ENCODE peak calls at places on chromosome 20, in six cellular contexts. J, B, G, Q, O and C are unnamed samples.

GRCh38 chr20:54099894-54100293 is 29.5 kb upstream of the BCAS1 start:
- DNase-seq in J (no peak), B (no peak), G (no peak), Q (no peak), O (no peak), C (no peak)

GRCh38 chr20:41692479-41693135 is 74.4 kb upstream of the CHD6 start:
- DNase-seq in J (peak; percentile 67), B (peak; percentile 58), G (peak; percentile 52), Q (peak; percentile 86), O (no peak), C (peak; percentile 87)

GRCh38 chr20:58557713-58558335 is 42.6 kb upstream of the APCDD1L start:
- DNase-seq in J (no peak), B (no peak), G (no peak), Q (no peak), O (no peak), C (no peak)

GRCh38 chr20:51800769-51801219 is 1.5 kb downstream of the SALL4 start:
- DNase-seq in J (peak; percentile 24), B (no peak), G (no peak), Q (no peak), O (no peak), C (no peak)

GRCh38 chr20:43187476-43188233 is 2.1 kb downstream of the PTPRT start:
- DNase-seq in J (peak; percentile 58), B (peak; percentile 27), G (peak; percentile 7), Q (peak; percentile 74), O (peak; percentile 6), C (peak; percentile 91)

GRCh38 chr20:32479697-32480140 is 105.4 kb downstream of the NOL4L start:
- DNase-seq in J (no peak), B (no peak), G (no peak), Q (no peak), O (no peak), C (no peak)

GRCh38 chr20:59481082-59482018 is 123.0 kb upstream of the PHACTR3 start:
- DNase-seq in J (no peak), B (no peak), G (no peak), Q (no peak), O (no peak), C (no peak)

GRCh38 chr20:17944854-17945474 is 23.6 kb downstream of the SNX5 start:
- DNase-seq in J (no peak), B (no peak), G (no peak), Q (no peak), O (no peak), C (no peak)

GRCh38 chr20:24762371-24762770 is 186.7 kb upstream of the CST7 start:
- DNase-seq in J (no peak), B (no peak), G (no peak), Q (no peak), O (no peak), C (peak; percentile 71)

GRCh38 chr20:5061209-5061608 is 58.5 kb downstream of the PCNA start:
- DNase-seq in J (peak; percentile 26), B (no peak), G (no peak), Q (no peak), O (no peak), C (no peak)

GRCh38 chr20:41509316-41509715 is 108.9 kb downstream of the CHD6 start:
- DNase-seq in J (no peak), B (no peak), G (no peak), Q (no peak), O (no peak), C (no peak)

GRCh38 chr20:55678126-55678525 is 327.2 kb downstream of the CBLN4 start:
- DNase-seq in J (no peak), B (no peak), G (no peak), Q (no peak), O (no peak), C (no peak)

GRCh38 chr20:52131048-52131643 is 60.4 kb downstream of the ZFP64 start:
- DNase-seq in J (no peak), B (no peak), G (no peak), Q (no peak), O (no peak), C (no peak)

GRCh38 chr20:7926323-7926722 is 13.9 kb downstream of the HAO1 start:
- DNase-seq in J (peak; percentile 77), B (no peak), G (no peak), Q (no peak), O (no peak), C (no peak)

GRCh38 chr20:18058661-18059467 is 1.1 kb upstream of the OVOL2 start:
- DNase-seq in J (no peak), B (no peak), G (no peak), Q (no peak), O (no peak), C (no peak)

GRCh38 chr20:50690979-50691584 is at the start of gene RIPOR3:
- DNase-seq in J (no peak), B (no peak), G (no peak), Q (peak; percentile 42), O (no peak), C (no peak)

GRCh38 chr20:52799130-52799529 is 173.0 kb upstream of the TSHZ2 start:
- DNase-seq in J (no peak), B (no peak), G (no peak), Q (no peak), O (no peak), C (no peak)

GRCh38 chr20:21702553-21703467 is 2.7 kb upstream of the PAX1 start:
- DNase-seq in J (peak; percentile 41), B (no peak), G (no peak), Q (peak; percentile 35), O (no peak), C (peak; percentile 83)

GRCh38 chr20:35200255-35200654 is 26.2 kb upstream of the MMP24 start:
- DNase-seq in J (no peak), B (no peak), G (no peak), Q (no peak), O (peak; percentile 41), C (no peak)

GRCh38 chr20:47586648-47587306 is 85.1 kb downstream of the NCOA3 start:
- DNase-seq in J (no peak), B (no peak), G (no peak), Q (no peak), O (peak; percentile 25), C (no peak)

GRCh38 chr20:15603501-15603900 is 969.7 kb downstream of the KIF16B start:
- DNase-seq in J (no peak), B (no peak), G (no peak), Q (no peak), O (no peak), C (no peak)

GRCh38 chr20:1922786-1923185 is 27.6 kb downstream of the SIRPA start:
- DNase-seq in J (no peak), B (no peak), G (no peak), Q (no peak), O (no peak), C (no peak)

GRCh38 chr20:58231678-58232077 is 3.2 kb upstream of the ANKRD60 start:
- DNase-seq in J (no peak), B (no peak), G (no peak), Q (no peak), O (no peak), C (no peak)

GRCh38 chr20:44598413-44599290 is 16.3 kb downstream of the PKIG start:
- DNase-seq in J (peak; percentile 71), B (no peak), G (no peak), Q (peak; percentile 64), O (no peak), C (no peak)